ENCODE peak calls at places on chromosome 14, in six cellular contexts. One of them, this sample, is unnamed.
A peak's percentile ranks its signal among the peaks of the same experiment; 100 is the strongest.

GRCh38 chr14:69135133-69135532 is 17.8 kb downstream of the DCAF5 start:
- DNase-seq in left ventricle myocardium inferior: no peak
- DNase-seq in OCI-LY7: no peak
- DNase-seq in choroid plexus epithelial cell: no peak
- DNase-seq in lower lobe of right lung: no peak
- DNase-seq in cardiac fibroblast: no peak
- DNase-seq in this sample: no peak

GRCh38 chr14:40841886-40842285 is 764.8 kb upstream of the LRFN5 start:
- DNase-seq in left ventricle myocardium inferior: no peak
- DNase-seq in OCI-LY7: no peak
- DNase-seq in choroid plexus epithelial cell: no peak
- DNase-seq in lower lobe of right lung: no peak
- DNase-seq in cardiac fibroblast: no peak
- DNase-seq in this sample: no peak

GRCh38 chr14:102683399-102684275 is 91.2 kb downstream of the RCOR1 start:
- DNase-seq in left ventricle myocardium inferior: no peak
- DNase-seq in OCI-LY7: no peak
- DNase-seq in choroid plexus epithelial cell: no peak
- DNase-seq in lower lobe of right lung: no peak
- DNase-seq in cardiac fibroblast: no peak
- DNase-seq in this sample: no peak

GRCh38 chr14:89625208-89625987 is 208.4 kb upstream of the FOXN3 start:
- DNase-seq in left ventricle myocardium inferior: peak; percentile 47
- DNase-seq in OCI-LY7: no peak
- DNase-seq in choroid plexus epithelial cell: no peak
- DNase-seq in lower lobe of right lung: no peak
- DNase-seq in cardiac fibroblast: peak; percentile 65
- DNase-seq in this sample: no peak

GRCh38 chr14:90496379-90496778 is 99.5 kb downstream of the CALM1 start:
- DNase-seq in left ventricle myocardium inferior: no peak
- DNase-seq in OCI-LY7: no peak
- DNase-seq in choroid plexus epithelial cell: no peak
- DNase-seq in lower lobe of right lung: no peak
- DNase-seq in cardiac fibroblast: no peak
- DNase-seq in this sample: no peak

GRCh38 chr14:73238941-73239340 is 1.6 kb downstream of the PAPLN start:
- DNase-seq in left ventricle myocardium inferior: no peak
- DNase-seq in OCI-LY7: no peak
- DNase-seq in choroid plexus epithelial cell: no peak
- DNase-seq in lower lobe of right lung: no peak
- DNase-seq in cardiac fibroblast: no peak
- DNase-seq in this sample: no peak

GRCh38 chr14:100321473-100322137 is 1.5 kb upstream of the SLC25A47 start:
- DNase-seq in left ventricle myocardium inferior: no peak
- DNase-seq in OCI-LY7: no peak
- DNase-seq in choroid plexus epithelial cell: no peak
- DNase-seq in lower lobe of right lung: no peak
- DNase-seq in cardiac fibroblast: no peak
- DNase-seq in this sample: no peak

GRCh38 chr14:76710093-76711010 is 50.9 kb upstream of the VASH1 start:
- DNase-seq in left ventricle myocardium inferior: no peak
- DNase-seq in OCI-LY7: peak; percentile 66
- DNase-seq in choroid plexus epithelial cell: peak; percentile 74
- DNase-seq in lower lobe of right lung: no peak
- DNase-seq in cardiac fibroblast: peak; percentile 69
- DNase-seq in this sample: peak; percentile 64

GRCh38 chr14:100524933-100525243 is 62.3 kb downstream of the BEGAIN start:
- DNase-seq in left ventricle myocardium inferior: no peak
- DNase-seq in OCI-LY7: peak; percentile 9
- DNase-seq in choroid plexus epithelial cell: peak; percentile 44
- DNase-seq in lower lobe of right lung: no peak
- DNase-seq in cardiac fibroblast: no peak
- DNase-seq in this sample: peak; percentile 21

GRCh38 chr14:68950111-68950510 is 29.0 kb downstream of the ACTN1 start:
- DNase-seq in left ventricle myocardium inferior: no peak
- DNase-seq in OCI-LY7: no peak
- DNase-seq in choroid plexus epithelial cell: peak; percentile 62
- DNase-seq in lower lobe of right lung: no peak
- DNase-seq in cardiac fibroblast: peak; percentile 64
- DNase-seq in this sample: peak; percentile 82

GRCh38 chr14:69879175-69880047 is at the start of gene SMOC1:
- DNase-seq in left ventricle myocardium inferior: no peak
- DNase-seq in OCI-LY7: no peak
- DNase-seq in choroid plexus epithelial cell: peak; percentile 94
- DNase-seq in lower lobe of right lung: no peak
- DNase-seq in cardiac fibroblast: peak; percentile 11
- DNase-seq in this sample: peak; percentile 76

GRCh38 chr14:68627868-68628604 is 164.8 kb downstream of the ZFP36L1 start:
- DNase-seq in left ventricle myocardium inferior: peak; percentile 60
- DNase-seq in OCI-LY7: no peak
- DNase-seq in choroid plexus epithelial cell: no peak
- DNase-seq in lower lobe of right lung: peak; percentile 82
- DNase-seq in cardiac fibroblast: peak; percentile 44
- DNase-seq in this sample: no peak

GRCh38 chr14:100621806-100622205 is 34.6 kb upstream of the BEGAIN start:
- DNase-seq in left ventricle myocardium inferior: no peak
- DNase-seq in OCI-LY7: peak; percentile 8
- DNase-seq in choroid plexus epithelial cell: no peak
- DNase-seq in lower lobe of right lung: peak; percentile 31
- DNase-seq in cardiac fibroblast: no peak
- DNase-seq in this sample: no peak

GRCh38 chr14:35336171-35337073 is 44.2 kb downstream of the PSMA6 start:
- DNase-seq in left ventricle myocardium inferior: peak; percentile 93
- DNase-seq in OCI-LY7: no peak
- DNase-seq in choroid plexus epithelial cell: peak; percentile 95
- DNase-seq in lower lobe of right lung: peak; percentile 95
- DNase-seq in cardiac fibroblast: peak; percentile 100
- DNase-seq in this sample: peak; percentile 98

GRCh38 chr14:100664841-100665425 is 61.8 kb upstream of the DLK1 start:
- DNase-seq in left ventricle myocardium inferior: peak; percentile 45
- DNase-seq in OCI-LY7: no peak
- DNase-seq in choroid plexus epithelial cell: peak; percentile 58
- DNase-seq in lower lobe of right lung: no peak
- DNase-seq in cardiac fibroblast: peak; percentile 74
- DNase-seq in this sample: peak; percentile 87

GRCh38 chr14:64159588-64159987 is 134.6 kb downstream of the ESR2 start:
- DNase-seq in left ventricle myocardium inferior: no peak
- DNase-seq in OCI-LY7: no peak
- DNase-seq in choroid plexus epithelial cell: no peak
- DNase-seq in lower lobe of right lung: no peak
- DNase-seq in cardiac fibroblast: no peak
- DNase-seq in this sample: no peak

GRCh38 chr14:104461676-104462443 is 117.7 kb upstream of the C14orf180 start:
- DNase-seq in left ventricle myocardium inferior: no peak
- DNase-seq in OCI-LY7: no peak
- DNase-seq in choroid plexus epithelial cell: no peak
- DNase-seq in lower lobe of right lung: peak; percentile 41
- DNase-seq in cardiac fibroblast: no peak
- DNase-seq in this sample: no peak

GRCh38 chr14:77175843-77176242 is 5.8 kb upstream of the TMEM63C start:
- DNase-seq in left ventricle myocardium inferior: no peak
- DNase-seq in OCI-LY7: no peak
- DNase-seq in choroid plexus epithelial cell: no peak
- DNase-seq in lower lobe of right lung: no peak
- DNase-seq in cardiac fibroblast: no peak
- DNase-seq in this sample: no peak

GRCh38 chr14:55092326-55092725 is 36.7 kb upstream of the LGALS3 start:
- DNase-seq in left ventricle myocardium inferior: no peak
- DNase-seq in OCI-LY7: no peak
- DNase-seq in choroid plexus epithelial cell: no peak
- DNase-seq in lower lobe of right lung: no peak
- DNase-seq in cardiac fibroblast: no peak
- DNase-seq in this sample: peak; percentile 81

GRCh38 chr14:20418501-20418909 is 5.2 kb upstream of the TEP1 start:
- DNase-seq in left ventricle myocardium inferior: no peak
- DNase-seq in OCI-LY7: no peak
- DNase-seq in choroid plexus epithelial cell: no peak
- DNase-seq in lower lobe of right lung: no peak
- DNase-seq in cardiac fibroblast: no peak
- DNase-seq in this sample: no peak

GRCh38 chr14:32109676-32110075 is 32.6 kb downstream of the ARHGAP5 start:
- DNase-seq in left ventricle myocardium inferior: no peak
- DNase-seq in OCI-LY7: no peak
- DNase-seq in choroid plexus epithelial cell: peak; percentile 76
- DNase-seq in lower lobe of right lung: no peak
- DNase-seq in cardiac fibroblast: peak; percentile 56
- DNase-seq in this sample: peak; percentile 80

GRCh38 chr14:24576766-24577165 is 716 bp upstream of the CTSG start:
- DNase-seq in left ventricle myocardium inferior: no peak
- DNase-seq in OCI-LY7: no peak
- DNase-seq in choroid plexus epithelial cell: no peak
- DNase-seq in lower lobe of right lung: no peak
- DNase-seq in cardiac fibroblast: no peak
- DNase-seq in this sample: no peak

GRCh38 chr14:78764240-78764639 is 594.1 kb downstream of the NRXN3 start:
- DNase-seq in left ventricle myocardium inferior: no peak
- DNase-seq in OCI-LY7: no peak
- DNase-seq in choroid plexus epithelial cell: peak; percentile 60
- DNase-seq in lower lobe of right lung: no peak
- DNase-seq in cardiac fibroblast: peak; percentile 34
- DNase-seq in this sample: peak; percentile 69

GRCh38 chr14:58239259-58240210 is 5.1 kb upstream of the PSMA3 start:
- DNase-seq in left ventricle myocardium inferior: peak; percentile 67
- DNase-seq in OCI-LY7: peak; percentile 73
- DNase-seq in choroid plexus epithelial cell: peak; percentile 74
- DNase-seq in lower lobe of right lung: peak; percentile 75
- DNase-seq in cardiac fibroblast: peak; percentile 74
- DNase-seq in this sample: peak; percentile 63

GRCh38 chr14:40312296-40312695 is 880.1 kb upstream of the FBXO33 start:
- DNase-seq in left ventricle myocardium inferior: no peak
- DNase-seq in OCI-LY7: no peak
- DNase-seq in choroid plexus epithelial cell: no peak
- DNase-seq in lower lobe of right lung: no peak
- DNase-seq in cardiac fibroblast: no peak
- DNase-seq in this sample: no peak

GRCh38 chr14:98444077-98444476 is 827.9 kb downstream of the BCL11B start:
- DNase-seq in left ventricle myocardium inferior: no peak
- DNase-seq in OCI-LY7: no peak
- DNase-seq in choroid plexus epithelial cell: no peak
- DNase-seq in lower lobe of right lung: no peak
- DNase-seq in cardiac fibroblast: no peak
- DNase-seq in this sample: no peak

GRCh38 chr14:105350450-105351244 is 36.1 kb downstream of the PACS2 start:
- DNase-seq in left ventricle myocardium inferior: no peak
- DNase-seq in OCI-LY7: no peak
- DNase-seq in choroid plexus epithelial cell: no peak
- DNase-seq in lower lobe of right lung: no peak
- DNase-seq in cardiac fibroblast: no peak
- DNase-seq in this sample: no peak

GRCh38 chr14:64549805-64550538 is at the start of gene PPP1R36:
- DNase-seq in left ventricle myocardium inferior: peak; percentile 34
- DNase-seq in OCI-LY7: no peak
- DNase-seq in choroid plexus epithelial cell: no peak
- DNase-seq in lower lobe of right lung: peak; percentile 69
- DNase-seq in cardiac fibroblast: no peak
- DNase-seq in this sample: no peak

GRCh38 chr14:26528415-26529182 is 69.2 kb downstream of the NOVA1 start:
- DNase-seq in left ventricle myocardium inferior: peak; percentile 44
- DNase-seq in OCI-LY7: no peak
- DNase-seq in choroid plexus epithelial cell: no peak
- DNase-seq in lower lobe of right lung: no peak
- DNase-seq in cardiac fibroblast: peak; percentile 88
- DNase-seq in this sample: peak; percentile 80

GRCh38 chr14:56081139-56081538 is 37.1 kb upstream of the PELI2 start:
- DNase-seq in left ventricle myocardium inferior: no peak
- DNase-seq in OCI-LY7: no peak
- DNase-seq in choroid plexus epithelial cell: no peak
- DNase-seq in lower lobe of right lung: no peak
- DNase-seq in cardiac fibroblast: no peak
- DNase-seq in this sample: peak; percentile 34

GRCh38 chr14:22713631-22713950 is 52.9 kb upstream of the OXA1L start:
- DNase-seq in left ventricle myocardium inferior: no peak
- DNase-seq in OCI-LY7: no peak
- DNase-seq in choroid plexus epithelial cell: no peak
- DNase-seq in lower lobe of right lung: no peak
- DNase-seq in cardiac fibroblast: no peak
- DNase-seq in this sample: no peak
- H3K4me3 ChIP-seq in left ventricle myocardium inferior: peak overlapping the region; percentile 59
- H3K4me3 ChIP-seq in OCI-LY7: peak overlapping the region; percentile 62
- H3K4me3 ChIP-seq in choroid plexus epithelial cell: peak overlapping the region; percentile 46
- H3K4me3 ChIP-seq in lower lobe of right lung: peak overlapping the region; percentile 54
- H3K4me3 ChIP-seq in cardiac fibroblast: no peak overlapping the region
- H3K4me3 ChIP-seq in this sample: peak overlapping the region; percentile 44

DNA sequence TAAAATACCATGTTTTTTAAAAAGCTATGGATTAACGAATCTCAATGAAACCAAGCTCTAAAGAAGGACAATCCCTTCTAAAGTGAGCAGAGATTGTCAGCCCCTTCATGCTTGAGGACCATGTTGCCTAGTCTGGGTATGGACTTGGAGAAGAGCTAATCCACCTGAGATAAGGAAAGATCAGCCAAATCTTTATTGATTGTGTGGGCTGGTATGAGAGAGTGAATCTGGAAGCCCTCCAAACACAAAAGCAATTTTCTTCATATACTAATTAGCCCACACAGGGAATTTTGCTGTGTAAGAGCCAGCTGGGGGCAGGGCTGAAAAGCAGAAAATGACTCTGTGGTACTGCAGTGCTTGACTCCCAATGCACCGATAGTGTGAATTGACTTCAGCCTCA is 47.4 kb upstream of the DICER1 start:
- DNase-seq in left ventricle myocardium inferior: no peak
- DNase-seq in OCI-LY7: no peak
- DNase-seq in choroid plexus epithelial cell: no peak
- DNase-seq in lower lobe of right lung: no peak
- DNase-seq in cardiac fibroblast: no peak
- DNase-seq in this sample: no peak
- TF ChIP-seq CTCF in left ventricle myocardium inferior: no peak
- TF ChIP-seq CTCF in OCI-LY7: no peak
- TF ChIP-seq CTCF in choroid plexus epithelial cell: no peak
- TF ChIP-seq CTCF in lower lobe of right lung: no peak
- TF ChIP-seq CTCF in cardiac fibroblast: no peak
- TF ChIP-seq CTCF in this sample: no peak

DNA sequence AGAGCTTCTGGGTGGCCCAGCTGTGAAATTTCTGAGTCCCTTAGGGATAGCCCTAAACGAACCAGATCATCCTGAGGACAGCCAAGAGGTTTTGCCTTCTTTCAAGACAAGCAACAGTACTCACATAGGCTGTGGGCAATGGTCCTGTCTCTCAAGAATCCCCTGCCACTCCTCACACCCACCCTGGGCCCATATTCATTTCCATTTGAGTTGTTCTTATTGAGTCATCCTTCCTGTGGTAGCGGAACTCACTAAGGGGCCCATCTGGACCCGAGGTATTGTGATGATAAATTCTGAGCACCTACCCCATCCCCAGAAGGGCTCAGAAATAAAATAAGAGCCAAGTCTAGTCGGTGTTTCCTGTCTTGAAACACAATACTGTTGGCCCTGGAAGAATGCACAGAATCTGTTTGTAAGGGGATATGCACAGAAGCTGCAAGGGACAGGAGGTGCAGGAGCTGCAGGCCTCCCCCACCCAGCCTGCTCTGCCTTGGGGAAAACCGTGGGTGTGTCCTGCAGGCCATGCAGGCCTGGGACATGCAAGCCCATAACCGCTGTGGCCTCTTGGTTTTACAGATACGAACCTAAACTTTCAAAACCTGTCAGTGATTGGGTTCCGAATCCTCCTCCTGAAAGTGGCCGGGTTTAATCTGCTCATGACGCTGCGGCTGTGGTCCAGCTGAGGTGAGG is 38.9 kb downstream of the DAD1 start:
- DNase-seq in left ventricle myocardium inferior: no peak
- DNase-seq in OCI-LY7: peak; percentile 70
- DNase-seq in choroid plexus epithelial cell: peak; percentile 81
- DNase-seq in lower lobe of right lung: no peak
- DNase-seq in cardiac fibroblast: peak; percentile 42
- DNase-seq in this sample: no peak
- H3K4me3 ChIP-seq in left ventricle myocardium inferior: no peak overlapping the region
- H3K4me3 ChIP-seq in OCI-LY7: peak overlapping the region; percentile 4
- H3K4me3 ChIP-seq in choroid plexus epithelial cell: no peak overlapping the region
- H3K4me3 ChIP-seq in lower lobe of right lung: no peak overlapping the region
- H3K4me3 ChIP-seq in cardiac fibroblast: no peak overlapping the region
- H3K4me3 ChIP-seq in this sample: no peak overlapping the region

GRCh38 chr14:96162265-96162664 is 42.4 kb upstream of the BDKRB2 start:
- DNase-seq in left ventricle myocardium inferior: no peak
- DNase-seq in OCI-LY7: no peak
- DNase-seq in choroid plexus epithelial cell: peak; percentile 57
- DNase-seq in lower lobe of right lung: no peak
- DNase-seq in cardiac fibroblast: no peak
- DNase-seq in this sample: no peak
- TF ChIP-seq CTCF in left ventricle myocardium inferior: no peak
- TF ChIP-seq CTCF in OCI-LY7: no peak
- TF ChIP-seq CTCF in choroid plexus epithelial cell: no peak
- TF ChIP-seq CTCF in lower lobe of right lung: no peak
- TF ChIP-seq CTCF in cardiac fibroblast: no peak
- TF ChIP-seq CTCF in this sample: no peak